ENCODE peak calls at places on chromosome 1, in nine cellular contexts. One of them, this sample, is unnamed.

GRCh38 chr1:119209943-119210342 is 69.5 kb upstream of the WARS2 start:
- DNase-seq in A549: no peak
- DNase-seq in tibial nerve: no peak
- DNase-seq in transverse colon: no peak
- DNase-seq in esophagus muscularis mucosa: no peak
- DNase-seq in SK-N-SH: no peak
- DNase-seq in ovary: no peak
- DNase-seq in stomach: no peak
- DNase-seq in suprapubic skin: no peak
- DNase-seq in this sample: no peak

GRCh38 chr1:233512538-233512937 is 101.4 kb upstream of the KCNK1 start:
- DNase-seq in transverse colon: no peak
- DNase-seq in A549: no peak
- DNase-seq in ovary: no peak
- DNase-seq in tibial nerve: no peak
- DNase-seq in suprapubic skin: no peak
- DNase-seq in esophagus muscularis mucosa: peak; percentile 45
- DNase-seq in stomach: no peak
- DNase-seq in SK-N-SH: no peak
- DNase-seq in this sample: no peak

GRCh38 chr1:63611231-63611630 is 18.0 kb downstream of the PGM1 start:
- DNase-seq in A549: no peak
- DNase-seq in transverse colon: no peak
- DNase-seq in suprapubic skin: no peak
- DNase-seq in esophagus muscularis mucosa: no peak
- DNase-seq in SK-N-SH: no peak
- DNase-seq in tibial nerve: no peak
- DNase-seq in ovary: no peak
- DNase-seq in stomach: no peak
- DNase-seq in this sample: no peak

GRCh38 chr1:169460193-169460833 is 25.4 kb downstream of the SLC19A2 start:
- DNase-seq in ovary: no peak
- DNase-seq in SK-N-SH: peak; percentile 10
- DNase-seq in suprapubic skin: no peak
- DNase-seq in stomach: peak; percentile 28
- DNase-seq in tibial nerve: no peak
- DNase-seq in A549: no peak
- DNase-seq in transverse colon: no peak
- DNase-seq in esophagus muscularis mucosa: no peak
- DNase-seq in this sample: no peak

GRCh38 chr1:147815503-147815902 is 55.1 kb upstream of the GJA5 start:
- DNase-seq in suprapubic skin: no peak
- DNase-seq in transverse colon: no peak
- DNase-seq in A549: no peak
- DNase-seq in tibial nerve: no peak
- DNase-seq in ovary: no peak
- DNase-seq in SK-N-SH: no peak
- DNase-seq in esophagus muscularis mucosa: no peak
- DNase-seq in stomach: no peak
- DNase-seq in this sample: peak; percentile 13

GRCh38 chr1:37723072-37723389 is 30.7 kb downstream of the CDCA8 start:
- DNase-seq in transverse colon: no peak
- DNase-seq in suprapubic skin: no peak
- DNase-seq in esophagus muscularis mucosa: no peak
- DNase-seq in stomach: no peak
- DNase-seq in SK-N-SH: no peak
- DNase-seq in A549: no peak
- DNase-seq in tibial nerve: no peak
- DNase-seq in ovary: no peak
- DNase-seq in this sample: no peak

GRCh38 chr1:95207223-95207935 is 26.6 kb upstream of the RWDD3 start:
- DNase-seq in stomach: peak; percentile 31
- DNase-seq in transverse colon: no peak
- DNase-seq in A549: no peak
- DNase-seq in esophagus muscularis mucosa: no peak
- DNase-seq in SK-N-SH: peak; percentile 35
- DNase-seq in suprapubic skin: no peak
- DNase-seq in ovary: no peak
- DNase-seq in tibial nerve: no peak
- DNase-seq in this sample: no peak

GRCh38 chr1:94281361-94282142 is 44.2 kb upstream of the ARHGAP29 start:
- DNase-seq in esophagus muscularis mucosa: no peak
- DNase-seq in A549: no peak
- DNase-seq in stomach: no peak
- DNase-seq in ovary: no peak
- DNase-seq in tibial nerve: no peak
- DNase-seq in transverse colon: no peak
- DNase-seq in SK-N-SH: peak; percentile 42
- DNase-seq in suprapubic skin: no peak
- DNase-seq in this sample: no peak

GRCh38 chr1:7891804-7892203 is 38.9 kb upstream of the UTS2 start:
- DNase-seq in SK-N-SH: no peak
- DNase-seq in transverse colon: no peak
- DNase-seq in suprapubic skin: no peak
- DNase-seq in stomach: no peak
- DNase-seq in esophagus muscularis mucosa: no peak
- DNase-seq in tibial nerve: no peak
- DNase-seq in A549: no peak
- DNase-seq in ovary: no peak
- DNase-seq in this sample: no peak

GRCh38 chr1:35390600-35391494 is 122.3 kb downstream of the ZMYM4 start:
- DNase-seq in suprapubic skin: no peak
- DNase-seq in transverse colon: no peak
- DNase-seq in esophagus muscularis mucosa: no peak
- DNase-seq in SK-N-SH: no peak
- DNase-seq in A549: no peak
- DNase-seq in stomach: no peak
- DNase-seq in ovary: no peak
- DNase-seq in tibial nerve: no peak
- DNase-seq in this sample: peak; percentile 16

GRCh38 chr1:116318897-116319296 is 54.1 kb upstream of the ATP1A1 start:
- DNase-seq in tibial nerve: no peak
- DNase-seq in esophagus muscularis mucosa: no peak
- DNase-seq in suprapubic skin: no peak
- DNase-seq in transverse colon: no peak
- DNase-seq in A549: no peak
- DNase-seq in ovary: no peak
- DNase-seq in stomach: no peak
- DNase-seq in SK-N-SH: no peak
- DNase-seq in this sample: peak; percentile 33

GRCh38 chr1:245822997-245823396 is 668.2 kb downstream of the KIF26B start:
- DNase-seq in SK-N-SH: no peak
- DNase-seq in suprapubic skin: no peak
- DNase-seq in stomach: no peak
- DNase-seq in transverse colon: no peak
- DNase-seq in A549: peak; percentile 36
- DNase-seq in esophagus muscularis mucosa: no peak
- DNase-seq in tibial nerve: no peak
- DNase-seq in ovary: no peak
- DNase-seq in this sample: no peak

GRCh38 chr1:32448773-32449456 is 16.0 kb upstream of the ZBTB8B start:
- DNase-seq in esophagus muscularis mucosa: no peak
- DNase-seq in stomach: no peak
- DNase-seq in SK-N-SH: no peak
- DNase-seq in suprapubic skin: no peak
- DNase-seq in ovary: no peak
- DNase-seq in tibial nerve: no peak
- DNase-seq in transverse colon: no peak
- DNase-seq in A549: peak; percentile 41
- DNase-seq in this sample: peak; percentile 87

GRCh38 chr1:176795929-176796328 is 333.0 kb downstream of the PAPPA2 start:
- DNase-seq in esophagus muscularis mucosa: no peak
- DNase-seq in suprapubic skin: no peak
- DNase-seq in SK-N-SH: no peak
- DNase-seq in A549: no peak
- DNase-seq in ovary: no peak
- DNase-seq in stomach: no peak
- DNase-seq in transverse colon: no peak
- DNase-seq in tibial nerve: no peak
- DNase-seq in this sample: peak; percentile 5

GRCh38 chr1:176800978-176801552 is 338.1 kb downstream of the PAPPA2 start:
- DNase-seq in transverse colon: no peak
- DNase-seq in tibial nerve: no peak
- DNase-seq in SK-N-SH: no peak
- DNase-seq in esophagus muscularis mucosa: no peak
- DNase-seq in suprapubic skin: no peak
- DNase-seq in ovary: no peak
- DNase-seq in A549: no peak
- DNase-seq in stomach: no peak
- DNase-seq in this sample: no peak

GRCh38 chr1:176799327-176799726 is 336.4 kb downstream of the PAPPA2 start:
- DNase-seq in SK-N-SH: no peak
- DNase-seq in ovary: no peak
- DNase-seq in esophagus muscularis mucosa: no peak
- DNase-seq in tibial nerve: no peak
- DNase-seq in A549: no peak
- DNase-seq in suprapubic skin: no peak
- DNase-seq in transverse colon: no peak
- DNase-seq in stomach: no peak
- DNase-seq in this sample: no peak

GRCh38 chr1:176794897-176795508 is 332.0 kb downstream of the PAPPA2 start:
- DNase-seq in A549: no peak
- DNase-seq in transverse colon: no peak
- DNase-seq in SK-N-SH: no peak
- DNase-seq in ovary: no peak
- DNase-seq in stomach: no peak
- DNase-seq in suprapubic skin: no peak
- DNase-seq in tibial nerve: no peak
- DNase-seq in esophagus muscularis mucosa: no peak
- DNase-seq in this sample: no peak

GRCh38 chr1:176796583-176796982 is 333.6 kb downstream of the PAPPA2 start:
- DNase-seq in esophagus muscularis mucosa: no peak
- DNase-seq in SK-N-SH: no peak
- DNase-seq in ovary: no peak
- DNase-seq in tibial nerve: no peak
- DNase-seq in A549: no peak
- DNase-seq in suprapubic skin: no peak
- DNase-seq in stomach: no peak
- DNase-seq in transverse colon: no peak
- DNase-seq in this sample: no peak
- TF ChIP-seq EP300 in esophagus muscularis mucosa: no peak
- TF ChIP-seq EP300 in SK-N-SH: no peak
- TF ChIP-seq EP300 in ovary: no peak
- TF ChIP-seq EP300 in tibial nerve: no peak
- TF ChIP-seq EP300 in A549: no peak
- TF ChIP-seq EP300 in suprapubic skin: no peak
- TF ChIP-seq EP300 in stomach: no peak
- TF ChIP-seq EP300 in transverse colon: no peak
- TF ChIP-seq EP300 in this sample: no peak

DNA sequence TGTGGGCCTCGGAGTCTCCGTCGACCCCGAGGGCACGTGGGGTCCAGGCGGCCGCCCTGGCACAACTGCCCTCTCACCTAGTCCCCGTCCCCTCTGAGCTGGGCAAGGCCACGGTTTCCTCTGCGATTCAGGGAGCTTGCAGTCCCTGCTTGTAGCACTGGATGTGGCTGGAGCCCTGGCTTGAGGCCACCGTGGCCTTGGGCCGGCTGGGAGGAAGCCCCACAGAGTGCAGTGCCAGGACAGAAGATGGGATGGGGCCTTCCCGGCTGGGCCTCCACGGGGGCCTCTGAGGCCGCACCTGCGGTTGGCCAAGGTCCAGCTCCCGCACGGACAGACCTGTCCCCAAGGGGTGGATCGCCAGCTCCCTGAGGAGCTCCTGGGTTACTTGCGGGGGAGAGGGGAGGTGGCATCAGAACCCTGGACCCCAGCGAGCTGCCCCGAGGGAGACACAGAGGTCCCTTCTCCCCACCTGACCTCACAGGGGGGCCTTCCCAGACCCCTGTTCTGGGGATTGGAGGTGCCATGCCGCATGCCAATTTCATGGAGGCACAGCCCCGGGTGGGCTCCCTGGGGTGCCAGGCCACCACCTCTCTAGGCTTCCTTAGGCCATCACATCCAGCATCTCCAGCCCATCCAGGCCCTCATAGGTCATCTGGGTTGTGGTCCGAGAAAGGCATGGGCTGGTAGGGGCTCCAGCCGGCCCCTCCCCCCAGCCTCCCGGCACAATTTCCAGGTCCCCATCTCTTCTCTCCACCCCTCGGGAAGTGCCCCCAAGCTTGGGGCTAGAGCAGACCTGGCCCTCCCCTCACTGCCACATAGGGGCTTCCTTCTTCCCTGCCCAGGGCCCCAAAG is 80.8 kb downstream of the MORN1 start:
- DNase-seq in stomach: no peak
- DNase-seq in tibial nerve: no peak
- DNase-seq in SK-N-SH: no peak
- DNase-seq in esophagus muscularis mucosa: no peak
- DNase-seq in suprapubic skin: no peak
- DNase-seq in transverse colon: no peak
- DNase-seq in ovary: peak; percentile 71
- DNase-seq in A549: no peak
- DNase-seq in this sample: no peak
- TF ChIP-seq EP300 in stomach: no peak
- TF ChIP-seq EP300 in tibial nerve: no peak
- TF ChIP-seq EP300 in SK-N-SH: no peak
- TF ChIP-seq EP300 in esophagus muscularis mucosa: no peak
- TF ChIP-seq EP300 in suprapubic skin: no peak
- TF ChIP-seq EP300 in transverse colon: no peak
- TF ChIP-seq EP300 in ovary: no peak
- TF ChIP-seq EP300 in A549: no peak
- TF ChIP-seq EP300 in this sample: no peak

GRCh38 chr1:70224954-70225353 is 3.8 kb downstream of the SRSF11 start:
- DNase-seq in esophagus muscularis mucosa: no peak
- DNase-seq in suprapubic skin: no peak
- DNase-seq in tibial nerve: no peak
- DNase-seq in A549: no peak
- DNase-seq in stomach: no peak
- DNase-seq in ovary: no peak
- DNase-seq in transverse colon: no peak
- DNase-seq in SK-N-SH: no peak
- DNase-seq in this sample: no peak
- TF ChIP-seq EP300 in esophagus muscularis mucosa: no peak
- TF ChIP-seq EP300 in suprapubic skin: no peak
- TF ChIP-seq EP300 in tibial nerve: no peak
- TF ChIP-seq EP300 in A549: no peak
- TF ChIP-seq EP300 in stomach: no peak
- TF ChIP-seq EP300 in ovary: no peak
- TF ChIP-seq EP300 in transverse colon: no peak
- TF ChIP-seq EP300 in SK-N-SH: no peak
- TF ChIP-seq EP300 in this sample: no peak

DNA sequence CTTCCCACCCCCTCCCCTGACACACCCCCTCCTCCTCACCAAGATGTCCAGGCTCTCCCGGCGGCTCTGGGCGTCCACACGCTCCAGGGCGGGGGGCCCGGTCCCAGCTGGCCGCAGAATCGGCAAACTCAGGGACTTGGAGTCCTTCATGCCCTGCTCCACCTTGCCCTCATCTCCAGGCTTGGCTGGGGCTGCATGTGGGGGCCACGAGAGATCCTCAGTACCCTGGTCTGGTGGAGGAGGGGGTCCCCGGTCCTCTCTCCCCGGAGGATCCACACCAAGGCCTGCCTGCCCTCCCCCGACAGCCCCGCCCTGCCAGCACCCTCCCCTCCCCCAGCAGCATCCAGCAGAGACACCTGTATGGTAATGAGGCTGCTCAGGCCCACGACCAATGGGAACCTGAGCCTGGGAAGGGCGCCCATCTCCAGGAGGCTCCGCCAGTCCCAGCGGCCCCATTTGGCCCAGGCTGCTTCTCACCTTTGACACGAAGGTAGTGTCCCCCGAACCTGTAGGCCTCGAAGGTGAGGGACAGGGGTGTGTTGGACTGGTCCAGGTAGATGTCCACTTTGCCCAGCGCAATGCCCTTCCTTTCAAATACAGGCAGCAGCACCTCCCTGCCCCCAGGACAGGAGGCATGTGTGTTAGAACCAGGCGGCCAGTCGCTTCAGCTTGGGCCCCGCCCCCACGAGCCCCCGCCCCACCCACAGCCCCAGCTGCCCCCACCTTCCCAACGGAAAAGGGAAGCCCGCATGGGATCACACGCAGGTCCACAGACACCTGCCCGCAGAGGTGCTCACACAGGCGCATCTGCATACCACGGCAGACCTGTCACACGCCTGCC is 8.2 kb upstream of the TNFRSF25 start:
- DNase-seq in stomach: no peak
- DNase-seq in SK-N-SH: no peak
- DNase-seq in suprapubic skin: no peak
- DNase-seq in A549: no peak
- DNase-seq in tibial nerve: no peak
- DNase-seq in ovary: no peak
- DNase-seq in esophagus muscularis mucosa: no peak
- DNase-seq in transverse colon: peak; percentile 59
- DNase-seq in this sample: no peak
- TF ChIP-seq EP300 in stomach: no peak
- TF ChIP-seq EP300 in SK-N-SH: no peak
- TF ChIP-seq EP300 in suprapubic skin: no peak
- TF ChIP-seq EP300 in A549: no peak
- TF ChIP-seq EP300 in tibial nerve: no peak
- TF ChIP-seq EP300 in ovary: no peak
- TF ChIP-seq EP300 in esophagus muscularis mucosa: no peak
- TF ChIP-seq EP300 in transverse colon: no peak
- TF ChIP-seq EP300 in this sample: no peak

This sample was measured in K562.